ENCODE peak calls at places on chromosomes 12 and 14, in five cellular contexts. One of them, this sample, is unnamed.

GRCh38 chr14:73764881-73765280 is 50.7 kb upstream of the PNMA1 start:
- DNase-seq in A549: no peak
- DNase-seq in MM.1S: no peak
- DNase-seq in BJ: no peak
- DNase-seq in brain microvascular endothelial cell: no peak
- DNase-seq in this sample: no peak

GRCh38 chr12:6113691-6114475 is 10.6 kb downstream of the VWF start:
- DNase-seq in BJ: no peak
- DNase-seq in A549: no peak
- DNase-seq in MM.1S: no peak
- DNase-seq in brain microvascular endothelial cell: no peak
- DNase-seq in this sample: no peak

GRCh38 chr12:7136071-7136470 is 5.9 kb downstream of the CLSTN3 start:
- DNase-seq in brain microvascular endothelial cell: no peak
- DNase-seq in A549: no peak
- DNase-seq in MM.1S: no peak
- DNase-seq in BJ: no peak
- DNase-seq in this sample: no peak

GRCh38 chr12:122730215-122731014 is at the start of gene HCAR1:
- DNase-seq in brain microvascular endothelial cell: peak
- DNase-seq in A549: no peak
- DNase-seq in BJ: no peak
- DNase-seq in MM.1S: no peak
- DNase-seq in this sample: no peak

GRCh38 chr12:22169281-22169824 is 123.3 kb downstream of the CMAS start:
- DNase-seq in MM.1S: no peak
- DNase-seq in A549: no peak
- DNase-seq in brain microvascular endothelial cell: no peak
- DNase-seq in BJ: no peak
- DNase-seq in this sample: no peak

GRCh38 chr12:67151891-67152290 is 117.3 kb upstream of the CAND1 start:
- DNase-seq in brain microvascular endothelial cell: no peak
- DNase-seq in A549: no peak
- DNase-seq in MM.1S: no peak
- DNase-seq in BJ: no peak
- DNase-seq in this sample: no peak

GRCh38 chr14:34926552-34926951 is 51.4 kb upstream of the BAZ1A start:
- DNase-seq in BJ: no peak
- DNase-seq in A549: no peak
- DNase-seq in MM.1S: no peak
- DNase-seq in brain microvascular endothelial cell: no peak
- DNase-seq in this sample: no peak

GRCh38 chr12:32545413-32545970 is 133.6 kb upstream of the DNM1L start:
- DNase-seq in BJ: no peak
- DNase-seq in brain microvascular endothelial cell: no peak
- DNase-seq in MM.1S: no peak
- DNase-seq in A549: no peak
- DNase-seq in this sample: no peak

GRCh38 chr12:107320929-107321618 is 227.7 kb upstream of the CRY1 start:
- DNase-seq in MM.1S: no peak
- DNase-seq in brain microvascular endothelial cell: peak
- DNase-seq in A549: peak
- DNase-seq in BJ: no peak
- DNase-seq in this sample: no peak

GRCh38 chr12:65113621-65114035 is 7.5 kb downstream of the WIF1 start:
- DNase-seq in BJ: no peak
- DNase-seq in brain microvascular endothelial cell: no peak
- DNase-seq in A549: no peak
- DNase-seq in MM.1S: no peak
- DNase-seq in this sample: no peak

GRCh38 chr12:8948711-8949524 is 527 bp downstream of the M6PR start:
- DNase-seq in A549: peak
- DNase-seq in brain microvascular endothelial cell: peak
- DNase-seq in MM.1S: peak
- DNase-seq in BJ: peak
- DNase-seq in this sample: peak

GRCh38 chr14:51069065-51069464 is 25.8 kb downstream of the TRIM9 start:
- DNase-seq in MM.1S: no peak
- DNase-seq in A549: peak
- DNase-seq in BJ: no peak
- DNase-seq in brain microvascular endothelial cell: no peak
- DNase-seq in this sample: no peak

GRCh38 chr12:116263844-116264243 is 13.6 kb downstream of the MED13L start:
- DNase-seq in BJ: no peak
- DNase-seq in brain microvascular endothelial cell: no peak
- DNase-seq in A549: no peak
- DNase-seq in MM.1S: no peak
- DNase-seq in this sample: no peak

GRCh38 chr14:77844802-77845201 is 44.9 kb downstream of the ADCK1 start:
- DNase-seq in brain microvascular endothelial cell: no peak
- DNase-seq in MM.1S: no peak
- DNase-seq in A549: no peak
- DNase-seq in BJ: no peak
- DNase-seq in this sample: no peak

GRCh38 chr14:77838756-77839565 is 39.1 kb downstream of the ADCK1 start:
- DNase-seq in A549: no peak
- DNase-seq in MM.1S: no peak
- DNase-seq in brain microvascular endothelial cell: no peak
- DNase-seq in BJ: no peak
- DNase-seq in this sample: no peak

GRCh38 chr14:77848031-77848430 is 48.1 kb downstream of the ADCK1 start:
- DNase-seq in A549: no peak
- DNase-seq in MM.1S: no peak
- DNase-seq in BJ: no peak
- DNase-seq in brain microvascular endothelial cell: no peak
- DNase-seq in this sample: peak

DNA sequence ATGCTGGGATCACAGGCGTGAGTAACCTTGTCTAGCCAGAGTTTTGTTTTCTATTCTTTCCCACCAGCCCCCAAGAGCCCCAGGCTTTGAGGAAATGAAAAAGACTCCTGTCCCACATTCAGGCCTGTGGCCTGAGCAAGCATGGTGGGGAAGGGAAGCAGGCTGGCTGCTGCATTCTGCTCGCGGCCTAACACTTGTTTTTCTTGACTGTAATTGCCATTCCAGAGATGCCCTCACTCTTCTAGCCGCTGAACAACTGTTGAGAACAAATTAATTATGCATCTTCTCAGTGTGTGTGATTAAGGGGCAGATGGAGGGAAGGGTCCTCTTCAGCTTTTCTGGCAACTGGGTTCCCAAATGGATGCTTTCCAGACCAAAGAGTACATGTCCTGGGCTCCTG is 43.2 kb downstream of the ADCK1 start:
- DNase-seq in A549: no peak
- DNase-seq in MM.1S: no peak
- DNase-seq in brain microvascular endothelial cell: no peak
- DNase-seq in BJ: no peak
- DNase-seq in this sample: no peak
- H3K4me3 ChIP-seq in A549: no peak
- H3K4me3 ChIP-seq in MM.1S: no peak
- H3K4me3 ChIP-seq in brain microvascular endothelial cell: no peak
- H3K4me3 ChIP-seq in BJ: no peak
- H3K4me3 ChIP-seq in this sample: no peak

GRCh38 chr14:77421241-77421640 is 2.1 kb downstream of the NOXRED1 start:
- DNase-seq in BJ: peak
- DNase-seq in A549: no peak
- DNase-seq in brain microvascular endothelial cell: no peak
- DNase-seq in MM.1S: no peak
- DNase-seq in this sample: peak

GRCh38 chr14:77426396-77426795 is 3.1 kb upstream of the NOXRED1 start:
- DNase-seq in A549: no peak
- DNase-seq in brain microvascular endothelial cell: no peak
- DNase-seq in BJ: no peak
- DNase-seq in MM.1S: no peak
- DNase-seq in this sample: no peak

GRCh38 chr14:77424862-77425261 is 1.5 kb upstream of the NOXRED1 start:
- DNase-seq in MM.1S: no peak
- DNase-seq in BJ: no peak
- DNase-seq in A549: no peak
- DNase-seq in brain microvascular endothelial cell: no peak
- DNase-seq in this sample: no peak

DNA sequence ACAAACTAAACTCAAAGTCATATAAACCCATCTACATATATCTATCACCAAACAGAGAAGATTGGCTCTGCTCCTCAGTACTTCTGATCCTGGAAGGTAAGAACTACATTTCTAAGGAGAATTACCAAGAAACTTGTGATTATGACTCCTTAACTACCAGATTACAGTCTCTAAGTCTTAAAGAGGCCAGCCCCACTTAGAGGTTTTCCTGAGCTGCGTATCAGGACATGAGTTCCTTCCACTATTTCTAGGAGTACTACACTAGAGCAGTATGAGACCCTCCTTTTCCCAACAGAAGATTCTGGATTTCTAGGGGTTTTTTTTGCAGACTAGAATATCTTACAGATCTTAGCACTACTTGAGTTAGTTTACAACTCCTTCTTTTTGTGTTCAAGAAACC is at the start of gene NOXRED1:
- DNase-seq in A549: no peak
- DNase-seq in MM.1S: no peak
- DNase-seq in brain microvascular endothelial cell: no peak
- DNase-seq in BJ: no peak
- DNase-seq in this sample: no peak
- TF ChIP-seq CTCF in A549: no peak
- TF ChIP-seq CTCF in MM.1S: no peak
- TF ChIP-seq CTCF in brain microvascular endothelial cell: no peak
- TF ChIP-seq CTCF in BJ: no peak
- TF ChIP-seq CTCF in this sample: no peak

GRCh38 chr12:26044007-26044394 is 80.8 kb downstream of the BHLHE41 start:
- DNase-seq in A549: no peak
- DNase-seq in brain microvascular endothelial cell: no peak
- DNase-seq in BJ: no peak
- DNase-seq in MM.1S: no peak
- DNase-seq in this sample: no peak

GRCh38 chr12:26046886-26047285 is 78.0 kb downstream of the BHLHE41 start:
- DNase-seq in BJ: no peak
- DNase-seq in brain microvascular endothelial cell: no peak
- DNase-seq in A549: no peak
- DNase-seq in MM.1S: no peak
- DNase-seq in this sample: no peak

GRCh38 chr12:26044592-26044991 is 80.2 kb downstream of the BHLHE41 start:
- DNase-seq in MM.1S: no peak
- DNase-seq in brain microvascular endothelial cell: no peak
- DNase-seq in A549: no peak
- DNase-seq in BJ: no peak
- DNase-seq in this sample: no peak

GRCh38 chr12:26046203-26046602 is 78.6 kb downstream of the BHLHE41 start:
- DNase-seq in BJ: no peak
- DNase-seq in MM.1S: no peak
- DNase-seq in brain microvascular endothelial cell: no peak
- DNase-seq in A549: no peak
- DNase-seq in this sample: no peak

GRCh38 chr12:26047401-26048226 is 77.2 kb downstream of the BHLHE41 start:
- DNase-seq in A549: no peak
- DNase-seq in BJ: no peak
- DNase-seq in brain microvascular endothelial cell: no peak
- DNase-seq in MM.1S: no peak
- DNase-seq in this sample: no peak
- H3K4me3 ChIP-seq in A549: no peak
- H3K4me3 ChIP-seq in BJ: no peak
- H3K4me3 ChIP-seq in brain microvascular endothelial cell: no peak
- H3K4me3 ChIP-seq in MM.1S: no peak
- H3K4me3 ChIP-seq in this sample: no peak

DNA sequence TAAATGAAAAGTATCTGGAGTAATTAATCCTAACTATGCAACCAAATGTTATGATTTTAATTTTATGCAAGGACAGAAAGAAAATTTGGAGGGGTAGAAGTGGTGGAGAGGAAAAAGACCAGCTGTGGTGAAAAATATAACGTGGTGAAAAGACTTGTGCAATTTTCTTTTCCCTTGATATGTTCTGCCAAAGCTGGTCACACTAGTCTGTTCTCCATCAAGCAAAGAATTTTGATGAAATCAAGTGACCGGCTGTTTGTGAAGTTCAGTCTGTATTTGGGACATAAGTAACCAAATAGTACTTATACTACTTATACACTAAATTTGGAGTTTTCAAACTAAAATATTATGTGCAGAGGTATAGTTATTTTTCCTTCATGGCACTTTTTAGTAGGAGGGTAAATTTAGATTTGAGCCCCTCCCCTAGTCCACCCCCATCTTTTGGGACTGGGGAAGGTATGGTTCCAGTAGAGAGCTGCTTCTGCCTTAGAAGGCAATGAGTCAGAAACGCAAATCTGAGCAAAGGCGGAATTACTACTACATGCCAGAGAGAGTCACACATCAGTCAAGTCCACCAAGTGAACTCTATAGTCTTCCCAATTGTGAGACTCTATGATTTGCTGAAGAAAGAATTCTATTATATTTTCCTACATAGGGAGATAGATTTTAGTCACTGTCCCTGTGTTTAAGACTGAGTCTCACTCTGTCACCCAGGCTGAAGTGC is 229.7 kb downstream of the SLC25A21 start:
- DNase-seq in BJ: no peak
- DNase-seq in A549: peak
- DNase-seq in brain microvascular endothelial cell: peak
- DNase-seq in MM.1S: no peak
- DNase-seq in this sample: no peak
- TF ChIP-seq CTCF in BJ: no peak
- TF ChIP-seq CTCF in A549: no peak
- TF ChIP-seq CTCF in brain microvascular endothelial cell: no peak
- TF ChIP-seq CTCF in MM.1S: no peak
- TF ChIP-seq CTCF in this sample: no peak

GRCh38 chr14:24216345-24216699 is 456 bp upstream of the MDP1 start:
- DNase-seq in brain microvascular endothelial cell: no peak
- DNase-seq in MM.1S: no peak
- DNase-seq in BJ: no peak
- DNase-seq in A549: no peak
- DNase-seq in this sample: no peak
- H3K4me3 ChIP-seq in brain microvascular endothelial cell: peak
- H3K4me3 ChIP-seq in MM.1S: no peak
- H3K4me3 ChIP-seq in BJ: peak
- H3K4me3 ChIP-seq in A549: peak
- H3K4me3 ChIP-seq in this sample: peak

GRCh38 chr12:46370792-46371717 is 1.5 kb downstream of the SLC38A2 start:
- DNase-seq in MM.1S: peak
- DNase-seq in brain microvascular endothelial cell: peak
- DNase-seq in A549: peak
- DNase-seq in BJ: no peak
- DNase-seq in this sample: no peak
- TF ChIP-seq CTCF in MM.1S: peak
- TF ChIP-seq CTCF in brain microvascular endothelial cell: no peak
- TF ChIP-seq CTCF in A549: no peak
- TF ChIP-seq CTCF in BJ: no peak
- TF ChIP-seq CTCF in this sample: no peak